ENCODE peak calls at places on chromosomes 2 and 18, in five cellular contexts. L is foreskin fibroblast, F is cardiac muscle cell, Z is transverse colon, W is fibroblast of pulmonary artery. G is an unnamed sample.

GRCh38 chr2:216698895-216699294 is 3.5 kb upstream of the IGFBP5 start:
- DNase-seq in L (peak), F (peak), Z (no peak), W (peak), G (no peak)

GRCh38 chr2:58240595-58240937 is 559 bp downstream of the FANCL start:
- DNase-seq in L (no peak), F (no peak), Z (no peak), W (no peak), G (peak)

GRCh38 chr2:11829324-11829946 is 83.0 kb downstream of the LPIN1 start:
- DNase-seq in L (peak), F (peak), Z (peak), W (peak), G (peak)

GRCh38 chr2:31236433-31237205 is 2.7 kb downstream of the EHD3 start:
- DNase-seq in L (no peak), F (no peak), Z (no peak), W (no peak), G (no peak)

GRCh38 chr18:36593001-36593400 is 235.8 kb downstream of the TPGS2 start:
- DNase-seq in L (peak), F (no peak), Z (no peak), W (peak), G (no peak)

GRCh38 chr2:14569294-14569693 is 63.2 kb upstream of the LRATD1 start:
- DNase-seq in L (peak), F (no peak), Z (no peak), W (no peak), G (no peak)

GRCh38 chr2:120303177-120303576 is 42.8 kb upstream of the INHBB start:
- DNase-seq in L (no peak), F (no peak), Z (no peak), W (no peak), G (no peak)

GRCh38 chr2:201932511-201932910 is 101.1 kb upstream of the FZD7 start:
- DNase-seq in L (peak), F (no peak), Z (no peak), W (no peak), G (no peak)

GRCh38 chr18:66724664-66725356 is 120.9 kb upstream of the CDH19 start:
- DNase-seq in L (no peak), F (no peak), Z (peak), W (peak), G (no peak)

GRCh38 chr2:240917009-240917683 is 11.0 kb downstream of the CROCC2 start:
- DNase-seq in L (no peak), F (no peak), Z (peak), W (no peak), G (no peak)

GRCh38 chr2:240916571-240917008 is 10.5 kb downstream of the CROCC2 start:
- DNase-seq in L (peak), F (peak), Z (no peak), W (peak), G (peak)

GRCh38 chr2:240913810-240914644 is 7.9 kb downstream of the CROCC2 start:
- DNase-seq in L (peak), F (peak), Z (peak), W (peak), G (peak)

GRCh38 chr2:240914645-240915525 is 8.7 kb downstream of the CROCC2 start:
- DNase-seq in L (peak), F (no peak), Z (no peak), W (no peak), G (no peak)

GRCh38 chr2:240915526-240916335 is 9.6 kb downstream of the CROCC2 start:
- DNase-seq in L (peak), F (no peak), Z (no peak), W (no peak), G (no peak)
- H3K4me3 ChIP-seq in L (no peak), F (no peak), Z (no peak), W (no peak), G (no peak)

GRCh38 chr2:96869281-96869823 is 528 bp downstream of the SEMA4C start:
- DNase-seq in L (peak), F (peak), Z (peak), W (peak), G (peak)
- TF ChIP-seq CTCF in L (no peak), F (no peak), Z (no peak), W (no peak), G (no peak)

DNA sequence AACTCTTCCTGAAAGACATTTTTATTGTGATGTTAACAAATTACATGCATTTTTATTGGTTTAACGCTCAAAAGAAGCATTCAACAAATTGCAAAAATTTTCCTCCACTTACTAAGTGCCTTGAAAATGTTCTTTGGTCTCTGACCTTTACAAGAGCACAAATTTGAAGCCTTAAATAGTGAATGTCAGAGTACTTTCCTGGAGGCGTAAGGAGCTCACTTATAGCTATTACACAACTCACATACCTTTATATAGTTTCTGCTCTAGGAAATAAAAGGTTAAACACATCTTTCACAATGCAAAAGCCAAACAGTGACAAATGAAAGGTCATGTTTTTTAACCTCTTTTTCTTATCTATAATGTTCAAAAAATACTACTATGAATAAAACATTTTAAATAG is 405.7 kb upstream of the ZNF804A start:
- DNase-seq in L (no peak), F (no peak), Z (no peak), W (no peak), G (no peak)
- H3K4me3 ChIP-seq in L (no peak), F (no peak), Z (no peak), W (no peak), G (no peak)

GRCh38 chr2:131156452-131157149 is 51.5 kb downstream of the PLEKHB2 start:
- DNase-seq in L (no peak), F (no peak), Z (no peak), W (no peak), G (no peak)
- TF ChIP-seq CTCF in L (no peak), F (no peak), Z (no peak), W (peak), G (no peak)